ENCODE peak calls at places on chromosomes 3 and 15, in eight cellular contexts. One of them, this sample, is unnamed.

GRCh38 chr3:144362126-144362525 is 390.5 kb downstream of the DIPK2A start:
- DNase-seq in uterus: no peak
- DNase-seq in A549: no peak
- DNase-seq in esophagus muscularis mucosa: no peak
- DNase-seq in heart left ventricle: no peak
- DNase-seq in breast epithelium: no peak
- DNase-seq in prostate gland: no peak
- DNase-seq in HepG2: no peak
- DNase-seq in this sample: no peak

GRCh38 chr3:13110678-13111116 is 37.5 kb upstream of the IQSEC1 start:
- DNase-seq in A549: no peak
- DNase-seq in heart left ventricle: no peak
- DNase-seq in uterus: no peak
- DNase-seq in esophagus muscularis mucosa: no peak
- DNase-seq in breast epithelium: no peak
- DNase-seq in HepG2: no peak
- DNase-seq in prostate gland: peak; percentile 70
- DNase-seq in this sample: no peak

GRCh38 chr3:113312416-113312815 is 101.1 kb downstream of the BOC start:
- DNase-seq in A549: no peak
- DNase-seq in heart left ventricle: no peak
- DNase-seq in uterus: no peak
- DNase-seq in prostate gland: no peak
- DNase-seq in breast epithelium: no peak
- DNase-seq in esophagus muscularis mucosa: no peak
- DNase-seq in HepG2: no peak
- DNase-seq in this sample: no peak

GRCh38 chr3:13021934-13022265 is 51.3 kb downstream of the IQSEC1 start:
- DNase-seq in HepG2: no peak
- DNase-seq in breast epithelium: no peak
- DNase-seq in esophagus muscularis mucosa: no peak
- DNase-seq in A549: no peak
- DNase-seq in uterus: no peak
- DNase-seq in prostate gland: no peak
- DNase-seq in heart left ventricle: no peak
- DNase-seq in this sample: no peak

GRCh38 chr15:68354923-68355322 is 77.0 kb downstream of the ITGA11 start:
- DNase-seq in heart left ventricle: no peak
- DNase-seq in A549: peak; percentile 76
- DNase-seq in breast epithelium: no peak
- DNase-seq in esophagus muscularis mucosa: no peak
- DNase-seq in uterus: peak; percentile 66
- DNase-seq in HepG2: peak; percentile 11
- DNase-seq in prostate gland: no peak
- DNase-seq in this sample: no peak

GRCh38 chr3:162628531-162628930 is 1131.9 kb downstream of the OTOL1 start:
- DNase-seq in heart left ventricle: no peak
- DNase-seq in breast epithelium: no peak
- DNase-seq in uterus: no peak
- DNase-seq in esophagus muscularis mucosa: no peak
- DNase-seq in A549: no peak
- DNase-seq in HepG2: no peak
- DNase-seq in prostate gland: no peak
- DNase-seq in this sample: no peak

GRCh38 chr3:83928391-83928790 is 1030.4 kb upstream of the CADM2 start:
- DNase-seq in heart left ventricle: no peak
- DNase-seq in breast epithelium: no peak
- DNase-seq in A549: no peak
- DNase-seq in HepG2: peak; percentile 50
- DNase-seq in prostate gland: no peak
- DNase-seq in uterus: no peak
- DNase-seq in esophagus muscularis mucosa: no peak
- DNase-seq in this sample: no peak

GRCh38 chr3:81968628-81969027 is 207.2 kb upstream of the GBE1 start:
- DNase-seq in prostate gland: no peak
- DNase-seq in esophagus muscularis mucosa: no peak
- DNase-seq in HepG2: no peak
- DNase-seq in uterus: no peak
- DNase-seq in A549: no peak
- DNase-seq in heart left ventricle: no peak
- DNase-seq in breast epithelium: no peak
- DNase-seq in this sample: no peak

GRCh38 chr3:40546811-40547210 is 22.1 kb downstream of the ZNF621 start:
- DNase-seq in uterus: no peak
- DNase-seq in esophagus muscularis mucosa: no peak
- DNase-seq in A549: no peak
- DNase-seq in breast epithelium: no peak
- DNase-seq in heart left ventricle: no peak
- DNase-seq in HepG2: no peak
- DNase-seq in prostate gland: no peak
- DNase-seq in this sample: no peak

GRCh38 chr15:29124581-29125381 is 144.8 kb downstream of the NSMCE3 start:
- DNase-seq in breast epithelium: no peak
- DNase-seq in A549: no peak
- DNase-seq in uterus: no peak
- DNase-seq in prostate gland: no peak
- DNase-seq in esophagus muscularis mucosa: no peak
- DNase-seq in HepG2: no peak
- DNase-seq in heart left ventricle: peak; percentile 14
- DNase-seq in this sample: no peak

GRCh38 chr3:33229066-33229465 is 10.5 kb upstream of the SUSD5 start:
- DNase-seq in prostate gland: no peak
- DNase-seq in breast epithelium: no peak
- DNase-seq in HepG2: no peak
- DNase-seq in heart left ventricle: no peak
- DNase-seq in uterus: no peak
- DNase-seq in esophagus muscularis mucosa: no peak
- DNase-seq in A549: no peak
- DNase-seq in this sample: no peak

GRCh38 chr3:183193762-183194701 is 31.5 kb upstream of the LAMP3 start:
- DNase-seq in A549: no peak
- DNase-seq in esophagus muscularis mucosa: peak; percentile 42
- DNase-seq in prostate gland: no peak
- DNase-seq in heart left ventricle: no peak
- DNase-seq in HepG2: no peak
- DNase-seq in breast epithelium: no peak
- DNase-seq in uterus: no peak
- DNase-seq in this sample: no peak

GRCh38 chr3:195768831-195769303 is 42.9 kb downstream of the MUC4 start:
- DNase-seq in uterus: peak; percentile 5
- DNase-seq in esophagus muscularis mucosa: no peak
- DNase-seq in breast epithelium: peak; percentile 34
- DNase-seq in heart left ventricle: no peak
- DNase-seq in prostate gland: no peak
- DNase-seq in A549: no peak
- DNase-seq in HepG2: no peak
- DNase-seq in this sample: no peak

GRCh38 chr15:85858586-85859375 is 64.1 kb upstream of the KLHL25 start:
- DNase-seq in breast epithelium: peak; percentile 65
- DNase-seq in heart left ventricle: peak; percentile 58
- DNase-seq in uterus: peak; percentile 52
- DNase-seq in A549: peak; percentile 93
- DNase-seq in esophagus muscularis mucosa: no peak
- DNase-seq in HepG2: peak; percentile 34
- DNase-seq in prostate gland: peak; percentile 38
- DNase-seq in this sample: peak; percentile 66

GRCh38 chr3:188187055-188187454 is 33.1 kb downstream of the LPP start:
- DNase-seq in esophagus muscularis mucosa: no peak
- DNase-seq in heart left ventricle: no peak
- DNase-seq in uterus: no peak
- DNase-seq in HepG2: no peak
- DNase-seq in breast epithelium: no peak
- DNase-seq in prostate gland: no peak
- DNase-seq in A549: no peak
- DNase-seq in this sample: no peak

GRCh38 chr3:71504250-71505036 is 79.1 kb downstream of the FOXP1 start:
- DNase-seq in esophagus muscularis mucosa: no peak
- DNase-seq in heart left ventricle: peak; percentile 35
- DNase-seq in HepG2: no peak
- DNase-seq in uterus: no peak
- DNase-seq in breast epithelium: no peak
- DNase-seq in A549: peak; percentile 85
- DNase-seq in prostate gland: no peak
- DNase-seq in this sample: no peak

GRCh38 chr15:97652700-97653167 is 307.8 kb upstream of the ARRDC4 start:
- DNase-seq in breast epithelium: no peak
- DNase-seq in HepG2: no peak
- DNase-seq in uterus: no peak
- DNase-seq in heart left ventricle: no peak
- DNase-seq in prostate gland: no peak
- DNase-seq in esophagus muscularis mucosa: no peak
- DNase-seq in A549: no peak
- DNase-seq in this sample: no peak
- H3K4me3 ChIP-seq in breast epithelium: no peak overlapping the region
- H3K4me3 ChIP-seq in HepG2: no peak overlapping the region
- H3K4me3 ChIP-seq in uterus: no peak overlapping the region
- H3K4me3 ChIP-seq in heart left ventricle: no peak overlapping the region
- H3K4me3 ChIP-seq in prostate gland: no peak overlapping the region
- H3K4me3 ChIP-seq in esophagus muscularis mucosa: peak overlapping the region; percentile 37
- H3K4me3 ChIP-seq in A549: no peak overlapping the region
- H3K4me3 ChIP-seq in this sample: no peak overlapping the region

GRCh38 chr15:91141102-91141501 is 41.0 kb downstream of the SV2B start:
- DNase-seq in A549: no peak
- DNase-seq in uterus: no peak
- DNase-seq in breast epithelium: no peak
- DNase-seq in heart left ventricle: no peak
- DNase-seq in prostate gland: no peak
- DNase-seq in HepG2: no peak
- DNase-seq in esophagus muscularis mucosa: peak; percentile 72
- DNase-seq in this sample: no peak
- H3K4me1 ChIP-seq in A549: no peaks in the 10 kb centered on the region
- H3K4me1 ChIP-seq in uterus: no peaks in the 10 kb centered on the region
- H3K4me1 ChIP-seq in breast epithelium: no peaks in the 10 kb centered on the region
- H3K4me1 ChIP-seq in heart left ventricle: no peaks in the 10 kb centered on the region
- H3K4me1 ChIP-seq in prostate gland: no peaks in the 10 kb centered on the region
- H3K4me1 ChIP-seq in HepG2: no peaks in the 10 kb centered on the region
- H3K4me1 ChIP-seq in esophagus muscularis mucosa: peaks cover 3% of the 10 kb centered on the region
- H3K4me1 ChIP-seq in this sample: no peaks in the 10 kb centered on the region

DNA sequence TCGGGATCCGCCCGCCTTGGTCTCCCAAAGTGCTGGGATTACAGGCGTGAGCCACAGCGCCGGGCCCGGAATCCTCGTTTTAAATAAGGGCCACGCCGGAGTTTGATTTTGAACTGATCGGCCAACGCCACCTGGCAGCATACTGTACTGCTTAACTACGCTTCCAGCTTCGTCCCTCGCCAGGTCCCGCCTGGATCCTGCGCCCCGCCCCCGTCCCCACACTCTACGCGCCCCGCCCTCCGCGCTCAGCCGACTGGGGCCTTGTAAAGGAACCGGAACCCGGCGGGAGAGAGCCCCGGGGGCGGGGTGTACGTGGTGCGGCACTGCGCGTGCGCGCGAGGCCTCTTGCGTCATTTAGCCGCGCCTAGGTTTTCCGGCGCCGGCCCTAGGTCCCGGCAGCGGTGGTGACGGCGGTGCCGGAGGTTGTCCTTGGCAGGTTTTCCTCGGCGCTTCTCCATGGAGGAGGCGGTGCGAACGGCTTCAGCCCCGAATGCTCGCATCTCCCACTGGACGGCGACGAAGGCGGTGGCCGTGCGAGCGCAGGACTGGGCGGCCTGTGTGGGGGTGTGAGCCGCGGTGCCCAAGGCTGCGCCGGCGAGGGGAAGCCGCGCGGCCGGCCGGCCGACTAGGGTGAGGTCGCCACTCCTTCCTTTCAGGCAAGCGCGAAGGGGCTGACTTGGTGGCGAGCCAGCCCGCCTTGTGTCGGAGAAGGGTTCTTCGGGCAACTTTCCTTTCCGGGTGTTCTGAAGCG is at the start of gene NIPA2:
- DNase-seq in uterus: peak; percentile 100
- DNase-seq in breast epithelium: peak; percentile 98
- DNase-seq in A549: peak; percentile 93
- DNase-seq in esophagus muscularis mucosa: peak; percentile 100
- DNase-seq in HepG2: peak; percentile 92
- DNase-seq in prostate gland: peak; percentile 97
- DNase-seq in heart left ventricle: peak; percentile 98
- DNase-seq in this sample: peak; percentile 99
- TF ChIP-seq POLR2A in uterus: peak; percentile 73
- TF ChIP-seq POLR2A in breast epithelium: peak; percentile 78
- TF ChIP-seq POLR2A in A549: peak; percentile 85
- TF ChIP-seq POLR2A in esophagus muscularis mucosa: peak; percentile 55
- TF ChIP-seq POLR2A in HepG2: peak; percentile 87
- TF ChIP-seq POLR2A in prostate gland: peak; percentile 81
- TF ChIP-seq POLR2A in heart left ventricle: peak; percentile 88
- TF ChIP-seq POLR2A in this sample: peak; percentile 91

GRCh38 chr3:36904641-36905040 is 40.2 kb downstream of the TRANK1 start:
- DNase-seq in A549: no peak
- DNase-seq in uterus: no peak
- DNase-seq in esophagus muscularis mucosa: no peak
- DNase-seq in HepG2: peak; percentile 19
- DNase-seq in heart left ventricle: peak; percentile 52
- DNase-seq in breast epithelium: no peak
- DNase-seq in prostate gland: no peak
- DNase-seq in this sample: peak; percentile 12

GRCh38 chr3:36906504-36907149 is 38.2 kb downstream of the TRANK1 start:
- DNase-seq in breast epithelium: no peak
- DNase-seq in heart left ventricle: no peak
- DNase-seq in uterus: no peak
- DNase-seq in HepG2: no peak
- DNase-seq in prostate gland: no peak
- DNase-seq in esophagus muscularis mucosa: no peak
- DNase-seq in A549: no peak
- DNase-seq in this sample: no peak

GRCh38 chr3:36907911-36908646 is 36.8 kb downstream of the TRANK1 start:
- DNase-seq in heart left ventricle: peak; percentile 55
- DNase-seq in A549: peak; percentile 79
- DNase-seq in esophagus muscularis mucosa: no peak
- DNase-seq in breast epithelium: no peak
- DNase-seq in HepG2: peak; percentile 25
- DNase-seq in prostate gland: peak; percentile 66
- DNase-seq in uterus: peak; percentile 38
- DNase-seq in this sample: peak; percentile 63

GRCh38 chr3:36903119-36903882 is 41.6 kb downstream of the TRANK1 start:
- DNase-seq in A549: no peak
- DNase-seq in HepG2: no peak
- DNase-seq in esophagus muscularis mucosa: no peak
- DNase-seq in heart left ventricle: no peak
- DNase-seq in prostate gland: no peak
- DNase-seq in uterus: no peak
- DNase-seq in breast epithelium: no peak
- DNase-seq in this sample: no peak

DNA sequence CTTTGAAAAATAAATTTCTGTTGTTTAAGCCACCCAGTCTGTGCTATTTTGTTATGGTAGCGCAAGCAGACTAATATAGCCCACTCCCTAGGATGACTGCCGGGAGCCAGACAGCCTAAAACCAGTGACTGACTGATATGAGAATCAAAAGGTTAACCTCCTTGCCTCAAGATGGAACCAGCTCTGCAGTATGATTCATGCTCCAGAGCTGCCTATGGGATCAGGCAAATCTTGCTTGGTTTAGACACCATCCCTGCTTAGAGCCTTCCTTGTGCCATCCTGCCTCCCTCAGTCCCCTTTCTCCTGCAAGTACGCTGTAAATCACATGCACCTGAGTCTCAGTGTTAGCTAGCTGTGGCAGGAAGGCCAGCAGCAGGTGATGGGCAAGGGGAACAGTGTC is 39.3 kb downstream of the TRANK1 start:
- DNase-seq in breast epithelium: no peak
- DNase-seq in prostate gland: no peak
- DNase-seq in uterus: no peak
- DNase-seq in HepG2: no peak
- DNase-seq in A549: no peak
- DNase-seq in heart left ventricle: no peak
- DNase-seq in esophagus muscularis mucosa: no peak
- DNase-seq in this sample: no peak
- H3K4me3 ChIP-seq in breast epithelium: no peak overlapping the region
- H3K4me3 ChIP-seq in prostate gland: no peak overlapping the region
- H3K4me3 ChIP-seq in uterus: no peak overlapping the region
- H3K4me3 ChIP-seq in HepG2: no peak overlapping the region
- H3K4me3 ChIP-seq in A549: no peak overlapping the region
- H3K4me3 ChIP-seq in heart left ventricle: no peak overlapping the region
- H3K4me3 ChIP-seq in esophagus muscularis mucosa: no peak overlapping the region
- H3K4me3 ChIP-seq in this sample: no peak overlapping the region

This sample was measured in thyroid gland.